ENCODE peak calls at places on chromosomes 4 and X, in six cellular contexts. One of them, this sample, is unnamed. For H3K4me1, the result is how much of the 10 kb centered on the place peaks cover.

GRCh38 chr4:173367285-173367684 is 3.5 kb upstream of the SAP30 start:
- DNase-seq in SJSA1: no peak
- DNase-seq in Peyer's patch: no peak
- DNase-seq in endodermal cell: no peak
- DNase-seq in neural progenitor cell: no peak
- DNase-seq in left ventricle myocardium inferior: no peak
- DNase-seq in this sample: no peak

GRCh38 chr4:76993787-76994641 is 44.5 kb downstream of the SEPTIN11 start:
- DNase-seq in SJSA1: no peak
- DNase-seq in Peyer's patch: peak
- DNase-seq in endodermal cell: no peak
- DNase-seq in neural progenitor cell: no peak
- DNase-seq in left ventricle myocardium inferior: no peak
- DNase-seq in this sample: no peak

GRCh38 chr4:41394362-41394960 is 137.7 kb downstream of the UCHL1 start:
- DNase-seq in SJSA1: no peak
- DNase-seq in Peyer's patch: no peak
- DNase-seq in endodermal cell: no peak
- DNase-seq in neural progenitor cell: no peak
- DNase-seq in left ventricle myocardium inferior: no peak
- DNase-seq in this sample: no peak

GRCh38 chrX:44927398-44927797 is 54.4 kb downstream of the KDM6A start:
- DNase-seq in SJSA1: no peak
- DNase-seq in Peyer's patch: no peak
- DNase-seq in endodermal cell: no peak
- DNase-seq in neural progenitor cell: no peak
- DNase-seq in left ventricle myocardium inferior: no peak
- DNase-seq in this sample: no peak

GRCh38 chrX:42770566-42770965 is 7.4 kb downstream of the PPP1R2C start:
- DNase-seq in SJSA1: no peak
- DNase-seq in Peyer's patch: no peak
- DNase-seq in endodermal cell: no peak
- DNase-seq in neural progenitor cell: no peak
- DNase-seq in left ventricle myocardium inferior: no peak
- DNase-seq in this sample: no peak

GRCh38 chr4:150717952-150718351 is 136.0 kb downstream of the MAB21L2 start:
- DNase-seq in SJSA1: no peak
- DNase-seq in Peyer's patch: no peak
- DNase-seq in endodermal cell: no peak
- DNase-seq in neural progenitor cell: no peak
- DNase-seq in left ventricle myocardium inferior: no peak
- DNase-seq in this sample: no peak

GRCh38 chr4:6362896-6363295 is 93.2 kb downstream of the WFS1 start:
- DNase-seq in SJSA1: no peak
- DNase-seq in Peyer's patch: no peak
- DNase-seq in endodermal cell: peak
- DNase-seq in neural progenitor cell: peak
- DNase-seq in left ventricle myocardium inferior: no peak
- DNase-seq in this sample: no peak

GRCh38 chr4:19214591-19214990 is 1037.1 kb upstream of the SLIT2 start:
- DNase-seq in SJSA1: no peak
- DNase-seq in Peyer's patch: no peak
- DNase-seq in endodermal cell: no peak
- DNase-seq in neural progenitor cell: no peak
- DNase-seq in left ventricle myocardium inferior: no peak
- DNase-seq in this sample: no peak

GRCh38 chr4:89001647-89002518 is 55.1 kb downstream of the FAM13A start:
- DNase-seq in SJSA1: no peak
- DNase-seq in Peyer's patch: no peak
- DNase-seq in endodermal cell: no peak
- DNase-seq in neural progenitor cell: no peak
- DNase-seq in left ventricle myocardium inferior: no peak
- DNase-seq in this sample: no peak

GRCh38 chr4:53005808-53006207 is 143.7 kb downstream of the RASL11B start:
- DNase-seq in SJSA1: no peak
- DNase-seq in Peyer's patch: no peak
- DNase-seq in endodermal cell: no peak
- DNase-seq in neural progenitor cell: no peak
- DNase-seq in left ventricle myocardium inferior: no peak
- DNase-seq in this sample: no peak

GRCh38 chrX:17456526-17456925 is 81.5 kb downstream of the NHS start:
- DNase-seq in SJSA1: no peak
- DNase-seq in Peyer's patch: no peak
- DNase-seq in endodermal cell: peak
- DNase-seq in neural progenitor cell: peak
- DNase-seq in left ventricle myocardium inferior: no peak
- DNase-seq in this sample: no peak

GRCh38 chr4:110626532-110627153 is 3.8 kb upstream of the PITX2 start:
- DNase-seq in SJSA1: no peak
- DNase-seq in Peyer's patch: no peak
- DNase-seq in endodermal cell: peak
- DNase-seq in neural progenitor cell: no peak
- DNase-seq in left ventricle myocardium inferior: no peak
- DNase-seq in this sample: no peak

GRCh38 chrX:9646471-9647038 is 119.1 kb downstream of the GPR143 start:
- DNase-seq in SJSA1: no peak
- DNase-seq in Peyer's patch: no peak
- DNase-seq in endodermal cell: no peak
- DNase-seq in neural progenitor cell: no peak
- DNase-seq in left ventricle myocardium inferior: no peak
- DNase-seq in this sample: no peak

GRCh38 chrX:47143894-47144625 is 442 bp downstream of the NDUFB11 start:
- DNase-seq in SJSA1: peak
- DNase-seq in Peyer's patch: peak
- DNase-seq in endodermal cell: no peak
- DNase-seq in neural progenitor cell: peak
- DNase-seq in left ventricle myocardium inferior: no peak
- DNase-seq in this sample: peak

GRCh38 chrX:18360867-18361266 is 6.4 kb upstream of the SCML2 start:
- DNase-seq in SJSA1: no peak
- DNase-seq in Peyer's patch: no peak
- DNase-seq in endodermal cell: no peak
- DNase-seq in neural progenitor cell: no peak
- DNase-seq in left ventricle myocardium inferior: no peak
- DNase-seq in this sample: no peak

GRCh38 chrX:147376601-147377387 is 534.9 kb upstream of the FMR1 start:
- DNase-seq in SJSA1: no peak
- DNase-seq in Peyer's patch: no peak
- DNase-seq in endodermal cell: peak
- DNase-seq in neural progenitor cell: peak
- DNase-seq in left ventricle myocardium inferior: no peak
- DNase-seq in this sample: peak

GRCh38 chr4:101888472-101888871 is 97.9 kb downstream of the BANK1 start:
- DNase-seq in SJSA1: no peak
- DNase-seq in Peyer's patch: no peak
- DNase-seq in endodermal cell: no peak
- DNase-seq in neural progenitor cell: no peak
- DNase-seq in left ventricle myocardium inferior: no peak
- DNase-seq in this sample: no peak

GRCh38 chrX:129593137-129593536 is 53.1 kb downstream of the OCRL start:
- DNase-seq in SJSA1: no peak
- DNase-seq in Peyer's patch: no peak
- DNase-seq in endodermal cell: peak
- DNase-seq in neural progenitor cell: no peak
- DNase-seq in left ventricle myocardium inferior: no peak
- DNase-seq in this sample: no peak

GRCh38 chr4:151100517-151100916 is 1.1 kb downstream of the RPS3A start:
- DNase-seq in SJSA1: no peak
- DNase-seq in Peyer's patch: no peak
- DNase-seq in endodermal cell: peak
- DNase-seq in neural progenitor cell: no peak
- DNase-seq in left ventricle myocardium inferior: no peak
- DNase-seq in this sample: no peak

GRCh38 chr4:40422309-40422708 is 87.2 kb downstream of the CHRNA9 start:
- DNase-seq in SJSA1: no peak
- DNase-seq in Peyer's patch: no peak
- DNase-seq in endodermal cell: no peak
- DNase-seq in neural progenitor cell: no peak
- DNase-seq in left ventricle myocardium inferior: no peak
- DNase-seq in this sample: no peak

GRCh38 chr4:85792576-85792975 is 317.6 kb downstream of the ARHGAP24 start:
- DNase-seq in SJSA1: no peak
- DNase-seq in Peyer's patch: no peak
- DNase-seq in endodermal cell: no peak
- DNase-seq in neural progenitor cell: no peak
- DNase-seq in left ventricle myocardium inferior: no peak
- DNase-seq in this sample: no peak

GRCh38 chr4:169251291-169252235 is 19.2 kb downstream of the SH3RF1 start:
- DNase-seq in SJSA1: peak
- DNase-seq in Peyer's patch: no peak
- DNase-seq in endodermal cell: peak
- DNase-seq in neural progenitor cell: peak
- DNase-seq in left ventricle myocardium inferior: no peak
- DNase-seq in this sample: no peak

GRCh38 chrX:68183612-68184214 is 249.6 kb downstream of the OPHN1 start:
- DNase-seq in SJSA1: no peak
- DNase-seq in Peyer's patch: no peak
- DNase-seq in endodermal cell: no peak
- DNase-seq in neural progenitor cell: peak
- DNase-seq in left ventricle myocardium inferior: no peak
- DNase-seq in this sample: no peak

GRCh38 chr4:152588869-152589268 is 53.0 kb upstream of the FBXW7 start:
- DNase-seq in SJSA1: no peak
- DNase-seq in Peyer's patch: no peak
- DNase-seq in endodermal cell: no peak
- DNase-seq in neural progenitor cell: no peak
- DNase-seq in left ventricle myocardium inferior: no peak
- DNase-seq in this sample: no peak
- H3K4me1 ChIP-seq in SJSA1: under half
- H3K4me1 ChIP-seq in Peyer's patch: under half
- H3K4me1 ChIP-seq in endodermal cell: under half
- H3K4me1 ChIP-seq in neural progenitor cell: under half
- H3K4me1 ChIP-seq in left ventricle myocardium inferior: under half
- H3K4me1 ChIP-seq in this sample: under half

GRCh38 chr4:182878633-182879495 is 38.3 kb downstream of the DCTD start:
- DNase-seq in SJSA1: no peak
- DNase-seq in Peyer's patch: no peak
- DNase-seq in endodermal cell: no peak
- DNase-seq in neural progenitor cell: no peak
- DNase-seq in left ventricle myocardium inferior: no peak
- DNase-seq in this sample: no peak
- H3K4me1 ChIP-seq in SJSA1: under half
- H3K4me1 ChIP-seq in Peyer's patch: under half
- H3K4me1 ChIP-seq in endodermal cell: under half
- H3K4me1 ChIP-seq in neural progenitor cell: under half
- H3K4me1 ChIP-seq in left ventricle myocardium inferior: under half
- H3K4me1 ChIP-seq in this sample: under half

GRCh38 chr4:147790412-147790811 is 58.5 kb downstream of the ARHGAP10 start:
- DNase-seq in SJSA1: no peak
- DNase-seq in Peyer's patch: no peak
- DNase-seq in endodermal cell: no peak
- DNase-seq in neural progenitor cell: no peak
- DNase-seq in left ventricle myocardium inferior: no peak
- DNase-seq in this sample: no peak
- H3K4me1 ChIP-seq in SJSA1: under half
- H3K4me1 ChIP-seq in Peyer's patch: under half
- H3K4me1 ChIP-seq in endodermal cell: under half
- H3K4me1 ChIP-seq in neural progenitor cell: under half
- H3K4me1 ChIP-seq in left ventricle myocardium inferior: half or more
- H3K4me1 ChIP-seq in this sample: half or more

GRCh38 chrX:70479970-70480659 is 35.5 kb downstream of the DLG3 start:
- DNase-seq in SJSA1: no peak
- DNase-seq in Peyer's patch: no peak
- DNase-seq in endodermal cell: peak
- DNase-seq in neural progenitor cell: peak
- DNase-seq in left ventricle myocardium inferior: no peak
- DNase-seq in this sample: no peak
- H3K4me1 ChIP-seq in SJSA1: half or more
- H3K4me1 ChIP-seq in Peyer's patch: under half
- H3K4me1 ChIP-seq in endodermal cell: under half
- H3K4me1 ChIP-seq in neural progenitor cell: half or more
- H3K4me1 ChIP-seq in left ventricle myocardium inferior: under half
- H3K4me1 ChIP-seq in this sample: under half

GRCh38 chrX:149528381-149528780 is 12.4 kb upstream of the EOLA1 start:
- DNase-seq in SJSA1: no peak
- DNase-seq in Peyer's patch: no peak
- DNase-seq in endodermal cell: no peak
- DNase-seq in neural progenitor cell: no peak
- DNase-seq in left ventricle myocardium inferior: no peak
- DNase-seq in this sample: no peak
- H3K4me1 ChIP-seq in SJSA1: under half
- H3K4me1 ChIP-seq in Peyer's patch: under half
- H3K4me1 ChIP-seq in endodermal cell: under half
- H3K4me1 ChIP-seq in neural progenitor cell: under half
- H3K4me1 ChIP-seq in left ventricle myocardium inferior: under half
- H3K4me1 ChIP-seq in this sample: under half

GRCh38 chrX:1336331-1337143 is at the start of gene IL3RA:
- DNase-seq in SJSA1: no peak
- DNase-seq in Peyer's patch: no peak
- DNase-seq in endodermal cell: no peak
- DNase-seq in neural progenitor cell: no peak
- DNase-seq in left ventricle myocardium inferior: no peak
- DNase-seq in this sample: peak

GRCh38 chrX:1330605-1331004 is 6.0 kb upstream of the IL3RA start:
- DNase-seq in SJSA1: no peak
- DNase-seq in Peyer's patch: no peak
- DNase-seq in endodermal cell: no peak
- DNase-seq in neural progenitor cell: no peak
- DNase-seq in left ventricle myocardium inferior: no peak
- DNase-seq in this sample: no peak

GRCh38 chrX:1334854-1335253 is 1.7 kb upstream of the IL3RA start:
- DNase-seq in SJSA1: no peak
- DNase-seq in Peyer's patch: no peak
- DNase-seq in endodermal cell: no peak
- DNase-seq in neural progenitor cell: no peak
- DNase-seq in left ventricle myocardium inferior: no peak
- DNase-seq in this sample: no peak
- H3K4me1 ChIP-seq in SJSA1: under half
- H3K4me1 ChIP-seq in Peyer's patch: under half
- H3K4me1 ChIP-seq in endodermal cell: under half
- H3K4me1 ChIP-seq in neural progenitor cell: under half
- H3K4me1 ChIP-seq in left ventricle myocardium inferior: under half
- H3K4me1 ChIP-seq in this sample: under half

This sample was measured in lower lobe of right lung.